ENCODE peak calls at places on chromosomes 12 and 14, in four cellular contexts. N is H1, H is IMR-90, J is mesenchymal stem cell. T is an unnamed sample.

GRCh38 chr12:109273354-109273753 is 35.7 kb downstream of the FOXN4 start:
- DNase-seq in N (peak; percentile 85), H (no peak), J (no peak), T (peak; percentile 85)

GRCh38 chr14:98270201-98270600 is 1001.8 kb downstream of the BCL11B start:
- DNase-seq in N (no peak), H (no peak), J (no peak), T (no peak)

GRCh38 chr14:22537436-22538310 is 51.4 kb downstream of the DAD1 start:
- DNase-seq in N (no peak), H (no peak), J (no peak), T (no peak)

GRCh38 chr12:96343347-96343954 is 56.8 kb downstream of the CDK17 start:
- DNase-seq in N (no peak), H (peak; percentile 22), J (no peak), T (no peak)

GRCh38 chr14:51006781-51007211 is 62.5 kb upstream of the PYGL start:
- DNase-seq in N (no peak), H (peak; percentile 58), J (peak; percentile 39), T (no peak)

GRCh38 chr14:36556811-36557433 is 25.5 kb downstream of the NKX2-8 start:
- DNase-seq in N (peak; percentile 65), H (peak; percentile 7), J (peak; percentile 21), T (no peak)

GRCh38 chr14:96931751-96932150 is 134.6 kb downstream of the VRK1 start:
- DNase-seq in N (no peak), H (no peak), J (no peak), T (no peak)

GRCh38 chr12:106106892-106107291 is 31.9 kb downstream of the NUAK1 start:
- DNase-seq in N (no peak), H (peak; percentile 58), J (peak; percentile 85), T (no peak)

DNA sequence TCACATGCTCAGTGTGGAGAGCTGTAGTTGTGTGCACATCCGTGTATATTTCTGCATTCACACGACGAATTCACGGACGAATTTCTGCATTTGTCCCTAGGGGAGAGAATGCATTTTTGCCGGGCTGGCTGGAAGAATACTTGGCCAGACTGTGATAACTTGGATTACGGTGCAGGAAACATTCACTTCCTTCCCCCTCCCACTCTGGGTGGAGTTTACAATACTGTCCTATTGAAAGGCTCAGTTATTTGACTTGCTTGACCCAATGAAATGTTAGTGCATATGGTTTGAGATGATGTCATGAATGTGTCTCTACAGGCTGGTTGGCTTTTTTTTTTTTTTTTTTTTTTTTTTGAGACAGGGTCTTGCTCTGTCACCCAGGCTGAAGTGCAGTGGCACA is 90.6 kb upstream of the NOS1 start:
- DNase-seq in N (no peak), H (no peak), J (no peak), T (no peak)
- H3K14ac ChIP-seq in N (no peak overlapping the region), H (no peak overlapping the region), J (no peak overlapping the region), T (no peak overlapping the region)

GRCh38 chr12:15322164-15323054 is at the start of gene PTPRO:
- DNase-seq in N (peak; percentile 77), H (no peak), J (no peak), T (peak; percentile 84)
- H3K14ac ChIP-seq in N (no peak within 1 kb of the TSS), H (no peak within 1 kb of the TSS), J (peak within 1 kb of the TSS; percentile 26), T (no peak within 1 kb of the TSS)

GRCh38 chr12:10361084-10361483 is 28.8 kb downstream of the KLRK1 start:
- DNase-seq in N (no peak), H (no peak), J (peak; percentile 9), T (peak; percentile 85)
- H3K14ac ChIP-seq in N (no peak overlapping the region), H (no peak overlapping the region), J (no peak overlapping the region), T (no peak overlapping the region)

GRCh38 chr12:101854747-101855146 is 22.6 kb upstream of the DRAM1 start:
- DNase-seq in N (no peak), H (no peak), J (no peak), T (no peak)
- H3K14ac ChIP-seq in N (no peak overlapping the region), H (peak overlapping the region; percentile 95), J (peak overlapping the region; percentile 28), T (no peak overlapping the region)